ENCODE peak calls at places on chromosomes 4 and X, in nine cellular contexts. One of them, this sample, is unnamed.

GRCh38 chr4:26377352-26378311 is 56.8 kb downstream of the RBPJ start:
- DNase-seq in IMR-90: no peak
- DNase-seq in omental fat pad: no peak
- DNase-seq in H9: no peak
- DNase-seq in astrocyte of the spinal cord: no peak
- DNase-seq in epithelial cell of esophagus: no peak
- DNase-seq in prostate gland: no peak
- DNase-seq in adrenal gland: no peak
- DNase-seq in uterus: no peak
- DNase-seq in this sample: no peak

GRCh38 chr4:81594495-81595169 is 122.9 kb upstream of the RASGEF1B start:
- DNase-seq in astrocyte of the spinal cord: no peak
- DNase-seq in epithelial cell of esophagus: no peak
- DNase-seq in omental fat pad: no peak
- DNase-seq in adrenal gland: no peak
- DNase-seq in prostate gland: no peak
- DNase-seq in IMR-90: no peak
- DNase-seq in uterus: no peak
- DNase-seq in H9: no peak
- DNase-seq in this sample: no peak

GRCh38 chr4:16213107-16213506 is 13.2 kb downstream of the TAPT1 start:
- DNase-seq in prostate gland: no peak
- DNase-seq in omental fat pad: no peak
- DNase-seq in IMR-90: peak
- DNase-seq in adrenal gland: no peak
- DNase-seq in H9: no peak
- DNase-seq in astrocyte of the spinal cord: no peak
- DNase-seq in uterus: no peak
- DNase-seq in epithelial cell of esophagus: no peak
- DNase-seq in this sample: no peak

GRCh38 chrX:97322401-97322800 is 438.7 kb downstream of the RPA4 start:
- DNase-seq in H9: no peak
- DNase-seq in astrocyte of the spinal cord: no peak
- DNase-seq in epithelial cell of esophagus: no peak
- DNase-seq in prostate gland: no peak
- DNase-seq in omental fat pad: no peak
- DNase-seq in uterus: no peak
- DNase-seq in adrenal gland: no peak
- DNase-seq in IMR-90: peak
- DNase-seq in this sample: no peak

GRCh38 chrX:71111141-71111843 is at the start of gene IL2RG:
- DNase-seq in uterus: no peak
- DNase-seq in omental fat pad: no peak
- DNase-seq in astrocyte of the spinal cord: no peak
- DNase-seq in H9: no peak
- DNase-seq in prostate gland: no peak
- DNase-seq in adrenal gland: no peak
- DNase-seq in epithelial cell of esophagus: no peak
- DNase-seq in IMR-90: no peak
- DNase-seq in this sample: no peak

GRCh38 chr4:73653695-73654106 is 33.5 kb upstream of the RASSF6 start:
- DNase-seq in H9: no peak
- DNase-seq in omental fat pad: no peak
- DNase-seq in uterus: no peak
- DNase-seq in IMR-90: peak
- DNase-seq in epithelial cell of esophagus: peak
- DNase-seq in astrocyte of the spinal cord: peak
- DNase-seq in prostate gland: peak
- DNase-seq in adrenal gland: peak
- DNase-seq in this sample: no peak

GRCh38 chr4:1471443-1472147 is 65.4 kb upstream of the NKX1-1 start:
- DNase-seq in H9: peak
- DNase-seq in omental fat pad: no peak
- DNase-seq in IMR-90: no peak
- DNase-seq in adrenal gland: no peak
- DNase-seq in prostate gland: no peak
- DNase-seq in astrocyte of the spinal cord: no peak
- DNase-seq in uterus: peak
- DNase-seq in epithelial cell of esophagus: no peak
- DNase-seq in this sample: no peak

GRCh38 chr4:24368801-24369200 is 215.6 kb downstream of the DHX15 start:
- DNase-seq in H9: no peak
- DNase-seq in astrocyte of the spinal cord: no peak
- DNase-seq in uterus: no peak
- DNase-seq in omental fat pad: no peak
- DNase-seq in prostate gland: no peak
- DNase-seq in IMR-90: no peak
- DNase-seq in adrenal gland: no peak
- DNase-seq in epithelial cell of esophagus: no peak
- DNase-seq in this sample: no peak

GRCh38 chr4:168059251-168059650 is 33.1 kb upstream of the ANXA10 start:
- DNase-seq in H9: no peak
- DNase-seq in IMR-90: peak
- DNase-seq in astrocyte of the spinal cord: peak
- DNase-seq in adrenal gland: no peak
- DNase-seq in epithelial cell of esophagus: peak
- DNase-seq in prostate gland: no peak
- DNase-seq in uterus: no peak
- DNase-seq in omental fat pad: no peak
- DNase-seq in this sample: no peak

GRCh38 chrX:13120017-13120416 is 75.6 kb upstream of the FAM9C start:
- DNase-seq in prostate gland: peak
- DNase-seq in adrenal gland: peak
- DNase-seq in epithelial cell of esophagus: peak
- DNase-seq in IMR-90: peak
- DNase-seq in astrocyte of the spinal cord: peak
- DNase-seq in H9: no peak
- DNase-seq in omental fat pad: no peak
- DNase-seq in uterus: peak
- DNase-seq in this sample: no peak

GRCh38 chr4:2352171-2352570 is 66.3 kb downstream of the ZFYVE28 start:
- DNase-seq in IMR-90: no peak
- DNase-seq in omental fat pad: peak
- DNase-seq in prostate gland: no peak
- DNase-seq in H9: peak
- DNase-seq in epithelial cell of esophagus: no peak
- DNase-seq in adrenal gland: peak
- DNase-seq in uterus: no peak
- DNase-seq in astrocyte of the spinal cord: no peak
- DNase-seq in this sample: peak

GRCh38 chr4:55018521-55018920 is 106.9 kb downstream of the KDR start:
- DNase-seq in omental fat pad: no peak
- DNase-seq in prostate gland: no peak
- DNase-seq in adrenal gland: no peak
- DNase-seq in astrocyte of the spinal cord: no peak
- DNase-seq in IMR-90: peak
- DNase-seq in H9: no peak
- DNase-seq in uterus: no peak
- DNase-seq in epithelial cell of esophagus: peak
- DNase-seq in this sample: no peak

GRCh38 chr4:6372649-6373525 is 99.5 kb downstream of the PPP2R2C start:
- DNase-seq in H9: peak
- DNase-seq in astrocyte of the spinal cord: no peak
- DNase-seq in prostate gland: no peak
- DNase-seq in uterus: no peak
- DNase-seq in adrenal gland: no peak
- DNase-seq in omental fat pad: no peak
- DNase-seq in epithelial cell of esophagus: peak
- DNase-seq in IMR-90: peak
- DNase-seq in this sample: no peak

GRCh38 chr4:157226601-157227000 is 6.1 kb downstream of the GRIA2 start:
- DNase-seq in epithelial cell of esophagus: no peak
- DNase-seq in omental fat pad: no peak
- DNase-seq in astrocyte of the spinal cord: no peak
- DNase-seq in H9: no peak
- DNase-seq in adrenal gland: no peak
- DNase-seq in prostate gland: no peak
- DNase-seq in IMR-90: no peak
- DNase-seq in uterus: no peak
- DNase-seq in this sample: no peak

GRCh38 chr4:65386927-65387326 is 283.4 kb downstream of the EPHA5 start:
- DNase-seq in epithelial cell of esophagus: no peak
- DNase-seq in adrenal gland: no peak
- DNase-seq in uterus: no peak
- DNase-seq in prostate gland: no peak
- DNase-seq in H9: no peak
- DNase-seq in astrocyte of the spinal cord: no peak
- DNase-seq in IMR-90: no peak
- DNase-seq in omental fat pad: no peak
- DNase-seq in this sample: no peak

GRCh38 chr4:32226201-32226600 is 1506.0 kb downstream of the PCDH7 start:
- DNase-seq in IMR-90: peak
- DNase-seq in astrocyte of the spinal cord: peak
- DNase-seq in omental fat pad: no peak
- DNase-seq in epithelial cell of esophagus: peak
- DNase-seq in uterus: no peak
- DNase-seq in prostate gland: no peak
- DNase-seq in H9: no peak
- DNase-seq in adrenal gland: no peak
- DNase-seq in this sample: no peak

GRCh38 chrX:130626521-130626920 is 224.7 kb downstream of the RBMX2 start:
- DNase-seq in H9: no peak
- DNase-seq in astrocyte of the spinal cord: peak
- DNase-seq in IMR-90: peak
- DNase-seq in omental fat pad: no peak
- DNase-seq in epithelial cell of esophagus: no peak
- DNase-seq in prostate gland: no peak
- DNase-seq in uterus: no peak
- DNase-seq in adrenal gland: no peak
- DNase-seq in this sample: no peak

GRCh38 chr4:24175707-24176106 is 285.9 kb upstream of the PPARGC1A start:
- DNase-seq in uterus: no peak
- DNase-seq in adrenal gland: no peak
- DNase-seq in IMR-90: no peak
- DNase-seq in astrocyte of the spinal cord: no peak
- DNase-seq in H9: no peak
- DNase-seq in omental fat pad: no peak
- DNase-seq in epithelial cell of esophagus: no peak
- DNase-seq in prostate gland: no peak
- DNase-seq in this sample: no peak

GRCh38 chrX:7132335-7133035 is 15.0 kb upstream of the STS start:
- DNase-seq in IMR-90: peak
- DNase-seq in omental fat pad: no peak
- DNase-seq in prostate gland: peak
- DNase-seq in H9: peak
- DNase-seq in uterus: no peak
- DNase-seq in adrenal gland: peak
- DNase-seq in epithelial cell of esophagus: peak
- DNase-seq in astrocyte of the spinal cord: peak
- DNase-seq in this sample: no peak
- TF ChIP-seq CTCF in IMR-90: peak
- TF ChIP-seq CTCF in omental fat pad: no peak
- TF ChIP-seq CTCF in prostate gland: peak
- TF ChIP-seq CTCF in H9: peak
- TF ChIP-seq CTCF in uterus: no peak
- TF ChIP-seq CTCF in adrenal gland: peak
- TF ChIP-seq CTCF in epithelial cell of esophagus: peak
- TF ChIP-seq CTCF in astrocyte of the spinal cord: peak
- TF ChIP-seq CTCF in this sample: peak

GRCh38 chr4:91113130-91113706 is 986.0 kb downstream of the CCSER1 start:
- DNase-seq in omental fat pad: no peak
- DNase-seq in IMR-90: peak
- DNase-seq in adrenal gland: no peak
- DNase-seq in epithelial cell of esophagus: peak
- DNase-seq in astrocyte of the spinal cord: peak
- DNase-seq in H9: no peak
- DNase-seq in uterus: no peak
- DNase-seq in prostate gland: no peak
- DNase-seq in this sample: no peak
- TF ChIP-seq CTCF in omental fat pad: no peak
- TF ChIP-seq CTCF in IMR-90: peak
- TF ChIP-seq CTCF in adrenal gland: peak
- TF ChIP-seq CTCF in epithelial cell of esophagus: peak
- TF ChIP-seq CTCF in astrocyte of the spinal cord: peak
- TF ChIP-seq CTCF in H9: peak
- TF ChIP-seq CTCF in uterus: no peak
- TF ChIP-seq CTCF in prostate gland: peak
- TF ChIP-seq CTCF in this sample: peak

DNA sequence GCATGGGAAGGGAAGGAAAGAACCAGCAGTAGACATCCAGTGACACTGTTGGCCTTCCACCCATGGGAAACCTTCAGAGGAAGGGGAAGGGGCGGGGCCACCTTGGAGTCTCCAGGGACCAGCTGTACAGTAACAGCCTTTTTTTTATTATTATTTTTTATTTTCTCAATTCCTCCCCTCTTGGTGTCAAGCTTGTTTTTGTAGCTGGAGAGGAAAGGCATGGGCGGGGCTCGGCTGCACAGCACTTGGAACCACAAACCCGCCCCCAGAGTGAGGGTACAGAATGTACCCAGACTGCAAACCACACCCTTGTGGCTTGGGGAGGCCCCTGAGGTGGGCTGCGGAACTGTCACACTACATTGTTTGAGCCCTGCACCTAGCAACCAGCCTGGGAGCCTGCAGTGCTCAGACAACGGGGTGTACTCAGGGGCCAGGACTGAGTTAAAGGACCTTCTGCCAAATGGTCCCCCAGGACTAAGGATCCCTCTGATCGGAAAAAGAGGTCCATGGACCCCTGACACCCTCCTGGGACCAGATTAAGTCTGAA is 45.7 kb downstream of the PRPS1 start:
- DNase-seq in IMR-90: no peak
- DNase-seq in epithelial cell of esophagus: peak
- DNase-seq in omental fat pad: peak
- DNase-seq in adrenal gland: peak
- DNase-seq in astrocyte of the spinal cord: peak
- DNase-seq in H9: peak
- DNase-seq in uterus: peak
- DNase-seq in prostate gland: peak
- DNase-seq in this sample: peak
- TF ChIP-seq CTCF in IMR-90: no peak
- TF ChIP-seq CTCF in epithelial cell of esophagus: no peak
- TF ChIP-seq CTCF in omental fat pad: no peak
- TF ChIP-seq CTCF in adrenal gland: no peak
- TF ChIP-seq CTCF in astrocyte of the spinal cord: no peak
- TF ChIP-seq CTCF in H9: no peak
- TF ChIP-seq CTCF in uterus: no peak
- TF ChIP-seq CTCF in prostate gland: peak
- TF ChIP-seq CTCF in this sample: no peak

DNA sequence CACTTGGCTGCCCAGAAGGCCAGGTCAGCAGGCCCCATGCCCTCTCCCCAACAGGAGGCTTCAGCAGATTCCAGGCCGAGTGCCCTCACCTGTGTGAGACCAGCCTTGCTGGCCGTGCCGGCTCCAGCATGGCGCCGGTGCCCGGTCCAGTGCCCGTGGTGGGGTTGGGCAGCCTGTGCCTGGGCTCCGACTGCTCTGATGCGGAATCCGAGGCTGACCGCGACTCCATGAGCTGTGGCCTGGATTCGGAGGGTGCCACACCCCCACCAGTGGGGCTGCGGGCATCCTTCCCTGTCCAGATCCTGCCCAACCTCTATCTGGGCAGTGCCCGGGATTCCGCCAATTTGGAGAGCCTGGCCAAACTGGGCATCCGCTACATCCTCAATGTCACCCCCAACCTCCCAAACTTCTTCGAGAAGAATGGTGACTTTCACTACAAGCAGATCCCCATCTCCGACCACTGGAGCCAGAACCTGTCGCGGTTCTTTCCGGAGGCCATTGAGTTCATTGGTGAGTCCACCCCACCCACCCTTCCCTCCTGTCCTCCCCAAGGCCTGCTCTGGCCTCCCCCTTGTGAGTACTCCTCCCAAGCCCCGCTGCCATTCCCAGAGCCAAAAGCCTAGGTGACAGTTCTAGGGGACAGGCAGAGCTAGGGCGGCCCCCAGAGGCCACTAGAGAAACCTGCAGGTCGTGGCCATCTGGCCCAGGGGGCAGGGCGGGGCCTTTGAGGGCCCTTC is 2.3 kb downstream of the DUSP9 start:
- DNase-seq in epithelial cell of esophagus: peak
- DNase-seq in H9: peak
- DNase-seq in omental fat pad: no peak
- DNase-seq in astrocyte of the spinal cord: no peak
- DNase-seq in prostate gland: no peak
- DNase-seq in uterus: peak
- DNase-seq in IMR-90: no peak
- DNase-seq in adrenal gland: peak
- DNase-seq in this sample: no peak
- TF ChIP-seq CTCF in epithelial cell of esophagus: peak
- TF ChIP-seq CTCF in H9: peak
- TF ChIP-seq CTCF in omental fat pad: no peak
- TF ChIP-seq CTCF in astrocyte of the spinal cord: peak
- TF ChIP-seq CTCF in prostate gland: no peak
- TF ChIP-seq CTCF in uterus: no peak
- TF ChIP-seq CTCF in IMR-90: peak
- TF ChIP-seq CTCF in adrenal gland: peak
- TF ChIP-seq CTCF in this sample: no peak